ENCODE peak calls at places on chromosomes 16 and 17, in five cellular contexts. A is left lung, V is mucosa of descending colon, U is HCT116, L is breast epithelium. H is an unnamed sample. For H3K4me1, the result is how much of the 10 kb centered on the place peaks cover.

GRCh38 chr16:14063618-14064581 is 7.2 kb upstream of the MRTFB start:
- DNase-seq in L (no peak), U (no peak), V (no peak), A (no peak), H (no peak)

GRCh38 chr17:15779119-15779518 is 47.0 kb downstream of the TBC1D26 start:
- DNase-seq in U (no peak), V (no peak), L (no peak), A (no peak), H (no peak)

GRCh38 chr16:11393861-11394592 is 48.8 kb downstream of the RMI2 start:
- DNase-seq in L (no peak), U (no peak), V (no peak), A (no peak), H (no peak)

GRCh38 chr17:10059684-10060211 is 138.7 kb downstream of the GAS7 start:
- DNase-seq in A (no peak), L (no peak), V (peak), U (no peak), H (no peak)

GRCh38 chr16:75742424-75743047 is 16.2 kb upstream of the CPHXL start:
- DNase-seq in L (no peak), U (peak), A (no peak), V (no peak), H (no peak)

GRCh38 chr16:17331991-17332390 is 138.8 kb downstream of the XYLT1 start:
- DNase-seq in A (no peak), U (no peak), V (no peak), L (no peak), H (no peak)

GRCh38 chr17:55743103-55743679 is 7.7 kb upstream of the PCTP start:
- DNase-seq in U (peak), L (peak), A (no peak), V (peak), H (no peak)

GRCh38 chr17:13725286-13725990 is 123.7 kb upstream of the HS3ST3A1 start:
- DNase-seq in L (no peak), V (no peak), A (no peak), U (no peak), H (no peak)

GRCh38 chr17:63446981-63447687 is 1.0 kb upstream of the CYB561 start:
- DNase-seq in L (no peak), U (no peak), V (peak), A (no peak), H (no peak)

GRCh38 chr16:4319454-4319853 is 3.6 kb downstream of the GLIS2 start:
- DNase-seq in U (no peak), L (no peak), A (no peak), V (peak), H (no peak)

GRCh38 chr17:31802502-31802901 is 56.5 kb downstream of the COPRS start:
- DNase-seq in A (peak), U (peak), V (peak), L (no peak), H (no peak)

GRCh38 chr16:11535494-11535893 is 51.2 kb downstream of the LITAF start:
- DNase-seq in V (peak), A (no peak), U (no peak), L (peak), H (no peak)

GRCh38 chr17:64024781-64025731 is 4.6 kb upstream of the ICAM2 start:
- DNase-seq in A (no peak), U (no peak), L (no peak), V (peak), H (no peak)

GRCh38 chr17:29379084-29379811 is 10.9 kb upstream of the TAOK1 start:
- DNase-seq in L (no peak), V (peak), A (no peak), U (no peak), H (no peak)

GRCh38 chr16:11361043-11361442 is 15.8 kb downstream of the RMI2 start:
- DNase-seq in L (no peak), V (no peak), U (no peak), A (peak), H (no peak)

GRCh38 chr16:74999208-74999682 is 421 bp downstream of the ZNRF1 start:
- DNase-seq in L (no peak), U (no peak), V (peak), A (no peak), H (no peak)

GRCh38 chr17:82948081-82948511 is 108.3 kb upstream of the ZNF750 start:
- DNase-seq in A (peak), V (no peak), L (no peak), U (no peak), H (no peak)

GRCh38 chr17:82949361-82949760 is 109.5 kb upstream of the ZNF750 start:
- DNase-seq in L (no peak), V (no peak), U (no peak), A (peak), H (no peak)

GRCh38 chr17:82948957-82949356 is 109.1 kb upstream of the ZNF750 start:
- DNase-seq in U (no peak), V (no peak), L (no peak), A (no peak), H (no peak)

GRCh38 chr17:82950525-82951102 is 110.8 kb upstream of the ZNF750 start:
- DNase-seq in A (no peak), L (no peak), U (no peak), V (no peak), H (no peak)

DNA sequence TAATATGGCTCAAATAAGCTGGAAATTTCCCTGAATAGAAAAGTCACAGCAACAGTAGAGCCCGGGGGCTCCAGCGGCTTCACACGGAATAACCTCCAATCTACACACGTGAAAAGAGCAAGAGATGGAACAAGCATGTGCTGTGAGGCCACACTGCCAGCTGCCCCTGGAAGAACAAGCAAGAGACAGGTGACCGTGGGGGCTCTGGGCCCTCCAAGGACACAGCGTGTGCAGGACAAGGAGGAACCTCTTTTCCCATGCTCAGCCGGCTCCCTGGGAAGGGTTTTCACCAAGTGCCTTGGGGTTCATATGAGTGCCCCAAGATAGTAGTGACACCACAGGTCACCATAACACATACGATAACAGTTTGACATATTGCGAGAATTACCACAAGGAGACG is 110.2 kb upstream of the ZNF750 start:
- DNase-seq in A (no peak), U (no peak), L (no peak), V (no peak), H (no peak)
- H3K4me1 ChIP-seq in A (under half), U (under half), L (under half), V (under half), H (under half)

GRCh38 chr16:85571813-85572619 is 41.1 kb upstream of the GSE1 start:
- DNase-seq in U (no peak), V (no peak), A (peak), L (no peak), H (no peak)

GRCh38 chr16:85569615-85570212 is 43.4 kb upstream of the GSE1 start:
- DNase-seq in A (peak), V (peak), U (no peak), L (peak), H (peak)

GRCh38 chr16:85571563-85571812 is 41.6 kb upstream of the GSE1 start:
- DNase-seq in U (no peak), A (no peak), V (no peak), L (no peak), H (no peak)

GRCh38 chr16:85570213-85570734 is 42.8 kb upstream of the GSE1 start:
- DNase-seq in L (peak), V (no peak), A (peak), U (peak), H (no peak)

DNA sequence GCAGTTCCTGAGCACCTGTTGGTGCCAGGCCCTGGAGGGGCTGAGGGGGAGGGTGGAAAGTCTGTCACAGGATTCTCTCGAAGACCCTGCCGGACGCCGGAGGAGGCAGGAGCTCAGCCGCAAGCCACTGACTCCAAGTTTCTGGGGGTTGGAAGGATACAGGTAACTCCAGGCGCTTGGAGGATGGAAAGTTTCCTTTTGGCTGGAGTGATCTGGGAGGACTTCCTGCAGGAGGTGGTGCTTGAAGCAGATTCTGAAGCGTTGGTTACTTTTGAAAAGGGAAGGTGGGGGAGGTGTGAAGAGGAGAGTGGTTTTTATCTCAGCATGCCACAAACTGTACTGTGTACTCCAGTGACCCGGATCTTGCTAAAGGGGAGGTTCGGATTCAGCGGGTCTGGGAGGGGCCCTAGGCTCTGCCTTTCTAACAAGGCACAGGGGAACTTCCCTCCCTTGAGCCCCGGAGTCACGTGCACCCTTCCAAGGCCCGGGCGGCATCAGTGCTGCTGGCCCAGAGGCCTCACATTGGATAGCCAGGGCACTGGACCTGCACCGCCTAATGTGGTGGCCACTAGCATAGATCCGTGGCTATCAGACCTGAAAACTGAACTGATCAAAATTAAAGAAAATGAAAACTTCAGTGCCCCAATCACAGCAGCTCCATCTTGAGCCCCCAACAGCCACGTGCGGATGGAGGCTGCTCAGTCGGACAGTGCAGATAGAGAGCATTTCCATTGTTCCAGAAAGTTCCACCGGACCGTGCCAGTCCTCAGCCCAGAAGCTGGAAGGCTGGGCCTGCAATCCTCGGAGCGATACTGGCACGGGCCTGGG is 42.2 kb upstream of the GSE1 start:
- DNase-seq in L (no peak), A (peak), V (no peak), U (no peak), H (no peak)
- H3K4me1 ChIP-seq in L (under half), A (half or more), V (half or more), U (under half), H (under half)

GRCh38 chr16:89063768-89064320 is 29.8 kb upstream of the ACSF3 start:
- DNase-seq in V (no peak), L (no peak), A (no peak), U (no peak), H (no peak)
- H3K4me1 ChIP-seq in V (under half), L (under half), A (under half), U (under half), H (under half)

DNA sequence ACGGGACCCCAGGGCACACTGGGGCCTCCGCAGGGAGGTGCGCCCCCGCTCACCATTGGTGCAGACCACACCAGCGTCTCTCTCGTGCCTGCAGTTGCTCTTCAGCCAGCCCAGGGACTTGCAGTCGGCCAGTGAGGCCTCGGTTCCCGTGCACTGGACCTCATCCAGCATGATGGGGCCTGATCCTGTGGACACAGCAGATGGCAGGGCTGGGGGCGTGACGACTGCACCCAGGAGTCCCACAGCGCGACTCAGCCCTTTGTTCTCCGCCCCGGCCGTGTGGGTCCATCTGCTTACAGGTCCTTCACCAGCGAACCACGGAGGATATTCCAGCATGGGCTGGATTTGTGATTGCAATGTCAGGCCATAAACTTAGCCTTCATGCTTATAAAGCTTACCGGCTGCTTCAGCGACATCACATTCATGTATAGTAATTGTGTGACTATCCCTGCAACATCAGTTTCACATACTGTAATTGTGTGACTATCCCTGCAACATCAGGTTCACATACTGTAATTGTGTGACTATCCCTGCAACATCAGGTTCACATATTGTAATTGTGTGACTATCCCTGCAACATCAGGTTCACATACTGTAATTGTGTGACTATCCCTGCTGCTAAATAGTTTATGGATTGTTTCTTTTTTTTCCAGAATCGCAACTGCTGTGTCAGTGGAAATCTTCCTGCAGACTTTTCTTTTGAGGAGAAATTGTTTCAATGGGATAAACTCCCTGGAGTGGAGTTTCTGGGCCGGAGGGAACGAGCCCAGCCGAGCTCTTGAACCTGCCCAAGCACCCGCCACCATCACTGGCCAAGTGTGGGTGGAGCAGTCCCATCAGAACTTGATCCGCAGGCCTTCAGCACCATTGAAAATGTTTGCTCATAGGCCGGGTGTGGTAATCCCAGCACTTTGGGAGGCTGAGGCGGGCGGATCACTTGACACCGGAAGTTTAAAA is 4.8 kb downstream of the LGALS3BP start:
- DNase-seq in A (peak), V (peak), U (peak), L (peak), H (peak)
- H3K4me1 ChIP-seq in A (under half), V (under half), U (half or more), L (under half), H (under half)

DNA sequence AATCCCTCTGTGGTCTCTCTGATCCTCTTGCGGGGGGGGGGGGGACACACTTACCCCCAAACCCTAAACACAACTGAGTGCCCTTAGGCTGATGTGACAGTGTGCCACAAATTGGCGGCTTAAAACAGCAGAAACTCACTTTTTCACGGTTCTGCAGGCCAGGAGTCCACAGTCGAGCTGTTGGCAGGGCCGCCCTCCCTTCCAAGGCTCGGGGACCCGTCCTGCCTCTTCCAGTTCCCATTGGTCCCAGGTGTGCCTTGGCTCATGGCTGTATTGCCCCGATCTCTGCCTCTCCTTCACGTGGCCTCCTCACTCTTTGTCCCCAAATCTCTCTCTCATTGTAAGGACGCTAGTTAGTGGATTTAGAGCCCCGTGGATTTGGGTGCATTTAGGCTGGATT is 199.9 kb upstream of the CIBAR2 start:
- DNase-seq in L (no peak), A (no peak), U (no peak), V (no peak), H (no peak)
- H3K4me1 ChIP-seq in L (under half), A (under half), U (under half), V (under half), H (half or more)

DNA sequence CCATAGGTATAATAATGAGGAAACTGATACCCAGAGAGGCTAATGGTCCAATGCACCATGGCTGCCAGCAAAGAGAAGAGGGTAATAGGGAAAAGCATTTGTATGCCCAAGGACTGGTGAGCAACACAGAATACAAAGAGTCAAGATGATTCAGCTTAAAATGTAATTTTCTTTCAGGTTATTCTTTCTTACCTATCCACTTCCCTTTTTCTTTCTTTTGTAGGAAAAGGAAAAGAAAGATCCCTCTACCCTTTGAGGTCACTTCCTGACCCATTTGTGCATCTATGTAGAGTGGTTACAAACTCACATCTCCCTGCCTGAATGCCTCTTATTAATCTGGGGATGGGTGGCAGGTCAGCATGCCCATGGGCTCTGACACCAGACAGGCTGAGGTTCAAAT is 3.5 kb upstream of the PLCG2 start:
- DNase-seq in U (no peak), L (no peak), A (no peak), V (no peak), H (no peak)
- H3K4me1 ChIP-seq in U (under half), L (under half), A (under half), V (under half), H (under half)

GRCh38 chr17:40452921-40453378 is 9.7 kb downstream of the IGFBP4 start:
- DNase-seq in A (no peak), V (no peak), L (no peak), U (no peak), H (no peak)
- H3K4me1 ChIP-seq in A (half or more), V (under half), L (under half), U (under half), H (under half)

GRCh38 chr16:20727181-20727580 is 14.4 kb downstream of the THUMPD1 start:
- DNase-seq in L (no peak), U (no peak), A (no peak), V (no peak), H (no peak)

GRCh38 chr16:20729141-20729540 is 12.5 kb downstream of the THUMPD1 start:
- DNase-seq in L (no peak), A (no peak), V (no peak), U (no peak), H (no peak)

DNA sequence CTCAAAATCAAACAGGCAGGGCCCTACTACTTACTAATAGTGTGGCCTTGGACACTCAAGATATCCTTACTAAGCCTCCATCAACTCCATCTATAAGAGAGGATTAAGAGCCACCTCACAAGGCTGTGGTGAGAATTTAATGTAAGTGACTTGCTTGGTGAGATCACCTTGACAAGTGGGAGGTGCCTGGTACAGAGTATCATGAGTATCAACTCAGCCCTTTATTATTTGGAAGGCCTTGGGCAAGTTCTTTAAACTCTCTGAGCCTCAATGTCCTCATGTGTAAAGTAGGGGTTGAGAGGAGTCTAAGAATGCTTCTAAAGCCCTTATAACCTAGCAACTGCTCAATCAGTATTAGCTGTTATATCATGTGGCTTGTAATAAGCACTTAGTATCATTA is 15.0 kb downstream of the THUMPD1 start:
- DNase-seq in U (no peak), A (no peak), V (no peak), L (no peak), H (no peak)
- H3K4me1 ChIP-seq in U (under half), A (under half), V (under half), L (under half), H (under half)